ENCODE peak calls at places on chromosomes 12 and 14, in seven cellular contexts. K is CD4-positive, alpha-beta T cell; Y is CD8-positive, alpha-beta memory T cell; O is WERI-Rb-1; I is adrenal gland; H is fibroblast of lung; U is OCI-LY7. P is an unnamed sample.

GRCh38 chr12:22529281-22530060 is 14.9 kb downstream of the C2CD5 start:
- DNase-seq in U (peak; percentile 46), H (peak; percentile 49), I (no peak), Y (no peak), O (no peak), K (no peak), P (no peak)

GRCh38 chr12:129467749-129468148 is 436.1 kb downstream of the TMEM132D start:
- DNase-seq in K (no peak), I (no peak), U (no peak), H (no peak), Y (no peak), O (no peak), P (no peak)

GRCh38 chr12:52037248-52037861 is 13.9 kb upstream of the NR4A1 start:
- DNase-seq in U (peak; percentile 52), H (peak; percentile 60), I (peak; percentile 79), Y (no peak), K (no peak), O (peak; percentile 47), P (no peak)

GRCh38 chr12:104490221-104490620 is 33.5 kb downstream of the CHST11 start:
- DNase-seq in I (no peak), K (no peak), U (no peak), H (no peak), Y (no peak), O (no peak), P (no peak)

GRCh38 chr14:22820731-22821130 is 5.5 kb upstream of the SLC7A7 start:
- DNase-seq in Y (no peak), H (peak; percentile 40), O (no peak), I (no peak), U (no peak), K (no peak), P (no peak)

GRCh38 chr14:68894123-68894522 is 85.0 kb downstream of the ACTN1 start:
- DNase-seq in H (peak; percentile 61), O (no peak), U (no peak), Y (no peak), K (no peak), I (peak; percentile 65), P (no peak)

GRCh38 chr12:40655451-40655850 is 36.8 kb upstream of the CNTN1 start:
- DNase-seq in U (no peak), Y (no peak), I (no peak), O (no peak), H (no peak), K (no peak), P (no peak)

GRCh38 chr12:68750506-68750905 is 4.5 kb downstream of the SLC35E3 start:
- DNase-seq in U (peak; percentile 47), H (no peak), Y (no peak), I (no peak), K (no peak), O (no peak), P (no peak)

GRCh38 chr14:100546051-100546443 is 41.2 kb downstream of the BEGAIN start:
- DNase-seq in H (no peak), O (no peak), K (peak; percentile 64), U (peak; percentile 37), I (no peak), Y (no peak), P (peak; percentile 49)

GRCh38 chr14:20652996-20653975 is 11.8 kb upstream of the OR6S1 start:
- DNase-seq in U (no peak), H (peak; percentile 27), I (no peak), Y (no peak), O (no peak), K (no peak), P (peak; percentile 49)

GRCh38 chr14:67285876-67286452 is 44.7 kb downstream of the PALS1 start:
- DNase-seq in I (no peak), Y (no peak), K (no peak), U (peak; percentile 54), H (peak; percentile 44), O (no peak), P (no peak)

GRCh38 chr14:91264151-91265150 is 19.9 kb upstream of the GPR68 start:
- DNase-seq in Y (peak; percentile 22), U (no peak), O (no peak), H (no peak), I (no peak), K (no peak), P (no peak)

GRCh38 chr14:44795725-44796124 is 166.0 kb downstream of the KLHL28 start:
- DNase-seq in Y (no peak), O (no peak), H (peak; percentile 6), U (no peak), I (no peak), K (no peak), P (no peak)

GRCh38 chr12:51442324-51442723 is 17.7 kb downstream of the SLC4A8 start:
- DNase-seq in H (peak; percentile 80), O (no peak), K (no peak), U (no peak), I (no peak), Y (no peak), P (no peak)

GRCh38 chr12:92675092-92675865 is 27.5 kb upstream of the PLEKHG7 start:
- DNase-seq in H (no peak), K (no peak), I (no peak), Y (no peak), O (no peak), U (no peak), P (no peak)

GRCh38 chr14:26722258-26722657 is 124.4 kb upstream of the NOVA1 start:
- DNase-seq in I (no peak), K (no peak), O (no peak), Y (no peak), U (no peak), H (no peak), P (no peak)

GRCh38 chr12:57518176-57518919 is 2.0 kb downstream of the DDIT3 start:
- DNase-seq in U (no peak), O (no peak), I (no peak), K (no peak), Y (no peak), H (no peak), P (no peak)

GRCh38 chr14:51862171-51862838 is 1.9 kb downstream of the GNG2 start:
- DNase-seq in I (no peak), K (no peak), U (peak; percentile 32), O (no peak), H (peak; percentile 17), Y (no peak), P (no peak)

GRCh38 chr14:51859136-51859535 is 1.3 kb upstream of the GNG2 start:
- DNase-seq in K (no peak), I (no peak), Y (no peak), U (no peak), H (peak; percentile 39), O (no peak), P (no peak)

GRCh38 chr14:51862839-51863235 is 2.4 kb downstream of the GNG2 start:
- DNase-seq in U (no peak), K (no peak), H (no peak), I (no peak), Y (no peak), O (no peak), P (no peak)

GRCh38 chr14:51860836-51861583 is 598 bp downstream of the GNG2 start:
- DNase-seq in K (no peak), O (no peak), Y (no peak), H (peak; percentile 62), I (no peak), U (peak; percentile 29), P (no peak)

GRCh38 chr14:51860164-51860835 is at the start of gene GNG2:
- DNase-seq in Y (peak; percentile 71), K (peak; percentile 79), U (peak; percentile 89), O (peak; percentile 60), H (peak; percentile 85), I (peak; percentile 92), P (peak; percentile 88)
- H3K27ac ChIP-seq in Y (peak within 1 kb of the TSS; percentile 93), K (peak within 1 kb of the TSS; percentile 80), U (peak within 1 kb of the TSS; percentile 59), O (no peak within 1 kb of the TSS), H (peak within 1 kb of the TSS; percentile 53), I (no peak within 1 kb of the TSS), P (peak within 1 kb of the TSS; percentile 58)

DNA sequence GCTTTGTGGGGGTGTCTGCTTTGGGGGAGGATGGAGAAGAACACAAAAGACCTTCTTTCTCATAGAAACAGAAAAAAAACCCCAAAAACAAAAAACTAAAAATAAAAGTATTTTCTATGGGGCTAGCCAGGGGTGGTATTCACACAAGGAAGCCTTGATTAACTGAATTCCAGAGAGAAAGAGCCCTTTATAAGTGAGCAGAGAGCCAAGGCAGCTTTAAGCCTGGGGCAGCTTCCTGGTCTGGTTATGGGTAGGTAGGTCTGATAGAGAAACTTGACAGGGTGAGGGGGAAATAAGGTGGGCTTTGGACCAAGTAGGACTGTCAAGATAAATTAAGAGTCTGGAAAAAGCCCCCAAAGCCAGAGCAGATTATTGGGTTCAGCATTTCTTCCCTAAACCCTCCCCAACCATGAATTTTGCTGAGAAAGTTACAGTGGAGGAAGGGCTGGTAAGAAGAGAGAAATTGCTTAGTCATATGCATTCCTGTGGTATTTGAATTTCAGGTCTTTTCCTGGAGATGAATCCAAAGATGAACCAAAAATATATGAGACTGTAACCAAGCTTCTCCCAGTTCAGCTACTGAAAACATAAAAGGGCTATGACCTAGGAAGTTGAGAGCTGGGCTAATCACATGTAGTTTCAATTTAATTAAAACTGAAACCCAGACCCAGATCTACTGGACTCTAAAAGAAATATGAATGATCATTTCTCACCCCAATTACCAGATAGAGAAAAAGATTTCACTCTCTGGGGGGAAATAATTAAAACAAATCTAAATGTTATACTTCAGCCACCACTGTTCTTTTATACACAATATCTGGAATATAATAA is 144.8 kb downstream of the TBC1D30 start:
- DNase-seq in U (no peak), H (no peak), K (no peak), Y (no peak), I (no peak), O (no peak), P (no peak)
- H3K27ac ChIP-seq in U (no peak overlapping the region), H (no peak overlapping the region), K (no peak overlapping the region), Y (no peak overlapping the region), I (no peak overlapping the region), O (no peak overlapping the region), P (no peak overlapping the region)

GRCh38 chr14:61765225-61765943 is 3.2 kb downstream of the SNAPC1 start:
- DNase-seq in H (peak; percentile 37), U (no peak), Y (no peak), O (no peak), K (no peak), I (peak; percentile 55), P (no peak)
- H3K27ac ChIP-seq in H (no peak overlapping the region), U (no peak overlapping the region), Y (no peak overlapping the region), O (no peak overlapping the region), K (no peak overlapping the region), I (no peak overlapping the region), P (no peak overlapping the region)

GRCh38 chr12:87929346-87929745 is 99.9 kb downstream of the C12orf50 start:
- DNase-seq in Y (no peak), H (no peak), K (no peak), O (no peak), I (no peak), U (no peak), P (no peak)

GRCh38 chr12:87930652-87931051 is 98.5 kb downstream of the C12orf50 start:
- DNase-seq in I (no peak), Y (no peak), H (no peak), O (no peak), U (no peak), K (no peak), P (no peak)

GRCh38 chr12:87928046-87928445 is 101.2 kb downstream of the C12orf50 start:
- DNase-seq in I (no peak), O (no peak), K (no peak), H (no peak), U (no peak), Y (no peak), P (no peak)

GRCh38 chr12:87931764-87932163 is 97.4 kb downstream of the C12orf50 start:
- DNase-seq in I (no peak), K (no peak), U (no peak), Y (no peak), H (peak; percentile 53), O (no peak), P (no peak)

DNA sequence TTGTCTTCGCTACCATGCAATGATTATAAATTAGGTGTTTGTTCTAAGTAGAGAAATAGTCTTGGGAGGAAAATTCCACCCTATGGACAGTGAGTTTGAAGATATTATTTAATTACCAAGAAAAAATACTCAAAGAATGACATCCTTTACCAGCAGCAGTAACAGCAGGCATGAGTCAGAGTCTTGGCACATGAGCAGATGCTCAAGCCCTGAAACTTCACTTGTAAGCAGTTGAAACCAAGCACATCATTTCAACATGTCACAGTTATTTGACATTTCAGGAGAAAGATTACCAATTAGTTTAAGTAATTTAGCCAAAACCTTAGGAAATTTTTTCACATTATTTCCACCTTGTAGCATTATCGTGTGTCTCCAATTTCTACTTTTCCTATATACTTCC is 99.2 kb downstream of the C12orf50 start:
- DNase-seq in O (no peak), K (no peak), I (no peak), U (no peak), H (peak; percentile 75), Y (no peak), P (no peak)
- H3K27ac ChIP-seq in O (no peak overlapping the region), K (no peak overlapping the region), I (no peak overlapping the region), U (no peak overlapping the region), H (no peak overlapping the region), Y (no peak overlapping the region), P (no peak overlapping the region)

P was measured in colonic mucosa.